ENCODE peak calls at places on chromosomes 1 and 21, in five cellular contexts. B, E, I, R and M are unnamed samples.

GRCh38 chr1:161139765-161140164 is 7.3 kb upstream of the DEDD start:
- DNase-seq in B (peak; percentile 71), E (no peak), I (peak; percentile 57), R (no peak), M (no peak)

GRCh38 chr1:162022626-162023025 is 1.0 kb downstream of the OLFML2B start:
- DNase-seq in B (no peak), E (no peak), I (no peak), R (no peak), M (no peak)

GRCh38 chr1:33128781-33129180 is 47.8 kb downstream of the AZIN2 start:
- DNase-seq in B (no peak), E (no peak), I (no peak), R (no peak), M (no peak)

GRCh38 chr1:231896806-231897205 is 270.2 kb downstream of the DISC1 start:
- DNase-seq in B (no peak), E (no peak), I (no peak), R (no peak), M (no peak)

GRCh38 chr1:41791667-41792484 is 126.8 kb downstream of the HIVEP3 start:
- DNase-seq in B (no peak), E (no peak), I (no peak), R (no peak), M (no peak)

GRCh38 chr1:55156608-55157007 is 58.6 kb downstream of the USP24 start:
- DNase-seq in B (no peak), E (no peak), I (no peak), R (no peak), M (no peak)

GRCh38 chr1:158048371-158049067 is 55.1 kb downstream of the KIRREL1 start:
- DNase-seq in B (no peak), E (no peak), I (no peak), R (no peak), M (no peak)

GRCh38 chr21:43306911-43307676 is 119.8 kb downstream of the SIK1 start:
- DNase-seq in B (peak; percentile 69), E (no peak), I (peak; percentile 28), R (no peak), M (no peak)

GRCh38 chr1:231040800-231041704 is 998 bp upstream of the FAM89A start:
- DNase-seq in B (peak; percentile 50), E (no peak), I (no peak), R (no peak), M (no peak)

GRCh38 chr1:245894843-245895242 is 612.2 kb downstream of the SMYD3 start:
- DNase-seq in B (no peak), E (no peak), I (no peak), R (no peak), M (no peak)

GRCh38 chr1:33094971-33095604 is 14.1 kb downstream of the AZIN2 start:
- DNase-seq in B (peak; percentile 78), E (no peak), I (peak; percentile 71), R (peak; percentile 38), M (peak; percentile 62)

GRCh38 chr1:231192620-231193163 is 30.8 kb downstream of the TRIM67 start:
- DNase-seq in B (no peak), E (no peak), I (no peak), R (no peak), M (peak; percentile 88)

GRCh38 chr1:242435200-242435599 is 89.3 kb downstream of the PLD5 start:
- DNase-seq in B (no peak), E (no peak), I (no peak), R (no peak), M (no peak)

GRCh38 chr1:168368131-168368530 is 87.5 kb downstream of the TBX19 start:
- DNase-seq in B (no peak), E (no peak), I (no peak), R (no peak), M (no peak)

GRCh38 chr1:82398357-82398756 is 597.6 kb downstream of the ADGRL2 start:
- DNase-seq in B (no peak), E (no peak), I (no peak), R (no peak), M (no peak)

GRCh38 chr1:108049083-108049819 is 84.3 kb upstream of the VAV3 start:
- DNase-seq in B (peak; percentile 25), E (no peak), I (no peak), R (peak; percentile 44), M (no peak)
- TF ChIP-seq CTCF in B (peak; percentile 11), E (peak; percentile 15), I (no peak), R (peak; percentile 28), M (no peak)

DNA sequence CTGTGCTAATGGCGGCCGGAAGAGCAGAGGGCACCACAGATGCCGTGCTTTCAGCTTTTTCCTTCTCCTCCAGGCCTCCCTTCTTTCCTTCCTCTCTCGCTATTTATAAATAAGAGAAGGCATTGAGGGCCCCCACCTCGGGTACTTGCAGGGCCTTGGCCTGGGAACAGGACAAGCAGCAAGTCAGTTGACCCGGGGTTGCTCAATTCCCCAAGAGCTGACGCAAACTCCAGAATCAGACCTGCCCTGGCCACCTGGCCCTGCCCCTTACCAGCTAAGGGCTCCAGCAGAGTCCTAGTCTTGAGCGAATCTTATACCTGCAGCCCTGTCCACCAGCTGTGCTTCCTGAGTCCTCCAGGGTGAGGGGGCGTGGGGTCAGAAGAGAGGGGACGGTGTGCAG is 13.5 kb downstream of the TNFRSF1B start:
- DNase-seq in B (peak; percentile 47), E (no peak), I (no peak), R (peak; percentile 84), M (peak; percentile 86)
- H3K4me1 ChIP-seq in B (peaks cover 23% of the 10 kb centered on the region), E (peaks cover 33% of the 10 kb centered on the region), I (peaks cover 39% of the 10 kb centered on the region), R (no peaks in the 10 kb centered on the region), M (peaks cover 4% of the 10 kb centered on the region)

GRCh38 chr1:8061210-8061609 is 35.1 kb upstream of the ERRFI1 start:
- DNase-seq in B (peak; percentile 80), E (no peak), I (peak; percentile 97), R (peak; percentile 63), M (peak; percentile 54)

GRCh38 chr1:8051650-8052049 is 25.5 kb upstream of the ERRFI1 start:
- DNase-seq in B (no peak), E (no peak), I (no peak), R (no peak), M (no peak)

GRCh38 chr1:8059161-8059622 is 33.1 kb upstream of the ERRFI1 start:
- DNase-seq in B (no peak), E (no peak), I (peak; percentile 75), R (no peak), M (no peak)

GRCh38 chr1:8053878-8054567 is 27.9 kb upstream of the ERRFI1 start:
- DNase-seq in B (no peak), E (no peak), I (no peak), R (no peak), M (no peak)

DNA sequence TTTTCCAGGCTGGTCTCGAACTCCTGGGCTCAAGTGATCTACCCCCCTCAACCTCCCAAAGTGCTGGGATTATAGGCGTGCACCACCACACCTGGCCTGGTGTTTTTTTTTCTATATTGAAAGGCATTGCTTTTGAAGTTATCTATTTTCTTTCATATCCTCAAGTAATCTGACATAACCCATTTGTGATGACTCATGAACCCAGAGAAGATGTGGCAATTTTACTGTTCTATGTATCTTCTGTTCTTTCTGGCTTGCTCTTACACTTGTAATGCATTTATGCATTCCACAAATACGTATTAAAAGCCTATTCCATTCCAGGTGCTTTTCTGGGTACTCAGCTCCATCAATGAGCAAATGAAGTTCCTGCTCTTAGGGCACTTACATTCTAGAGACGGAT is 29.9 kb upstream of the ERRFI1 start:
- DNase-seq in B (no peak), E (no peak), I (peak; percentile 91), R (no peak), M (no peak)
- H3K27me3 ChIP-seq in B (no peaks in the 10 kb centered on the region), E (no peaks in the 10 kb centered on the region), I (no peaks in the 10 kb centered on the region), R (no peaks in the 10 kb centered on the region), M (no peaks in the 10 kb centered on the region)

GRCh38 chr1:60130703-60131102 is 57.1 kb upstream of the C1orf87 start:
- DNase-seq in B (no peak), E (no peak), I (no peak), R (no peak), M (no peak)

GRCh38 chr1:60129916-60130315 is 56.3 kb upstream of the C1orf87 start:
- DNase-seq in B (no peak), E (no peak), I (no peak), R (no peak), M (no peak)

GRCh38 chr1:60132108-60132507 is 58.5 kb upstream of the C1orf87 start:
- DNase-seq in B (no peak), E (no peak), I (no peak), R (no peak), M (no peak)

GRCh38 chr1:60126733-60127132 is 53.2 kb upstream of the C1orf87 start:
- DNase-seq in B (no peak), E (no peak), I (no peak), R (no peak), M (no peak)
- TF ChIP-seq CTCF in B (no peak), E (no peak), I (no peak), R (peak; percentile 21), M (no peak)

GRCh38 chr1:21266119-21266774 is 24.0 kb downstream of the ECE1 start:
- DNase-seq in B (no peak), E (no peak), I (no peak), R (no peak), M (no peak)
- H3K4me1 ChIP-seq in B (peaks cover 67% of the 10 kb centered on the region), E (peaks cover 92% of the 10 kb centered on the region), I (peaks cover 39% of the 10 kb centered on the region), R (peaks cover 8% of the 10 kb centered on the region), M (peaks cover 34% of the 10 kb centered on the region)

GRCh38 chr1:39087109-39087834 is 61.1 kb downstream of the NDUFS5 start:
- DNase-seq in B (no peak), E (no peak), I (peak; percentile 76), R (peak; percentile 56), M (no peak)

GRCh38 chr1:39086386-39087108 is 60.4 kb downstream of the NDUFS5 start:
- DNase-seq in B (no peak), E (no peak), I (peak; percentile 46), R (no peak), M (no peak)

GRCh38 chr1:39084191-39084590 is 58.0 kb downstream of the NDUFS5 start:
- DNase-seq in B (no peak), E (no peak), I (no peak), R (no peak), M (no peak)

GRCh38 chr1:39082811-39083576 is 56.8 kb downstream of the NDUFS5 start:
- DNase-seq in B (no peak), E (no peak), I (no peak), R (no peak), M (no peak)

DNA sequence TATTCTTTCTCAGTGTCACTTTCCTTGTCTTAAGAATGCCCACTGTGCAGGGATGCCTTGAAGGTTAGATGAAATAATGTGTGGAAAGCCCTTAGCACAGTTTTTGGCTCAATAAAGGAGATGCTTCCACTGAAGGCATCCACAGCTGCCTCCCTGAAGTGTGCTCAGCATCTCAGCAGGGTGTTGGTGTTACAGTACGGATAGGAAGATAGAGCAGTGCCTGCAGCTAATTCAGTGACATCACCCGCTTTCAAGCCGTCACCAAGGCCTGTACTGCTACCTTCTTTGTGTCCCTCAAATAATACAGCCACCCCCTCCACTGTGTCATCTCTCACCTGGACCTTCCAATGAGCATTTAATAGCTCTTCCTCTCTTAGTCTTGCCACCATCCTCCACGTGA is 59.0 kb downstream of the NDUFS5 start:
- DNase-seq in B (no peak), E (no peak), I (no peak), R (no peak), M (no peak)
- H3K27me3 ChIP-seq in B (peaks cover 45% of the 10 kb centered on the region), E (no peaks in the 10 kb centered on the region), I (peaks cover 34% of the 10 kb centered on the region), R (no peaks in the 10 kb centered on the region), M (no peaks in the 10 kb centered on the region)

GRCh38 chr1:115827452-115827851 is 13.5 kb downstream of the NHLH2 start:
- DNase-seq in B (no peak), E (no peak), I (no peak), R (no peak), M (no peak)
- TF ChIP-seq CTCF in B (no peak), E (no peak), I (no peak), R (no peak), M (no peak)

GRCh38 chr21:16767201-16767600 is 745.6 kb upstream of the CXADR start:
- DNase-seq in B (no peak), E (no peak), I (no peak), R (no peak), M (no peak)
- H3K4me1 ChIP-seq in B (no peaks in the 10 kb centered on the region), E (no peaks in the 10 kb centered on the region), I (peaks cover 2% of the 10 kb centered on the region), R (no peaks in the 10 kb centered on the region), M (no peaks in the 10 kb centered on the region)